ENCODE peak calls at places on chromosomes 12 and 14, in four cellular contexts. One of them, this sample, is unnamed. For H3K27me3, the result is how much of the 10 kb centered on the place peaks cover.

GRCh38 chr12:54018608-54018984 is 9.6 kb upstream of the HOXC6 start:
- DNase-seq in prostate gland: no peak
- DNase-seq in CD8-positive, alpha-beta T cell: no peak
- DNase-seq in colonic mucosa: no peak
- DNase-seq in this sample: no peak

GRCh38 chr12:70756118-70756517 is 118.9 kb upstream of the PTPRB start:
- DNase-seq in prostate gland: no peak
- DNase-seq in CD8-positive, alpha-beta T cell: no peak
- DNase-seq in colonic mucosa: no peak
- DNase-seq in this sample: no peak

GRCh38 chr12:128966411-128966810 is 113.1 kb downstream of the GLT1D1 start:
- DNase-seq in CD8-positive, alpha-beta T cell: no peak
- DNase-seq in prostate gland: no peak
- DNase-seq in colonic mucosa: no peak
- DNase-seq in this sample: no peak

GRCh38 chr14:35844494-35844893 is 18.4 kb downstream of the BRMS1L start:
- DNase-seq in colonic mucosa: no peak
- DNase-seq in prostate gland: no peak
- DNase-seq in CD8-positive, alpha-beta T cell: no peak
- DNase-seq in this sample: no peak

GRCh38 chr14:50920482-50921225 is 23.6 kb downstream of the PYGL start:
- DNase-seq in CD8-positive, alpha-beta T cell: no peak
- DNase-seq in colonic mucosa: no peak
- DNase-seq in prostate gland: no peak
- DNase-seq in this sample: peak

GRCh38 chr14:37246427-37246829 is 48.7 kb downstream of the MIPOL1 start:
- DNase-seq in CD8-positive, alpha-beta T cell: no peak
- DNase-seq in colonic mucosa: no peak
- DNase-seq in prostate gland: peak
- DNase-seq in this sample: peak

GRCh38 chr12:12405882-12406281 is 49.0 kb downstream of the BORCS5 start:
- DNase-seq in prostate gland: peak
- DNase-seq in colonic mucosa: peak
- DNase-seq in CD8-positive, alpha-beta T cell: no peak
- DNase-seq in this sample: no peak

GRCh38 chr12:123916729-123917128 is 55.9 kb downstream of the CCDC92 start:
- DNase-seq in CD8-positive, alpha-beta T cell: peak
- DNase-seq in colonic mucosa: no peak
- DNase-seq in prostate gland: no peak
- DNase-seq in this sample: no peak

GRCh38 chr12:90653051-90653450 is 301.9 kb downstream of the CCER1 start:
- DNase-seq in colonic mucosa: no peak
- DNase-seq in prostate gland: no peak
- DNase-seq in CD8-positive, alpha-beta T cell: no peak
- DNase-seq in this sample: peak

GRCh38 chr14:85587152-85587697 is 57.3 kb downstream of the FLRT2 start:
- DNase-seq in prostate gland: peak
- DNase-seq in CD8-positive, alpha-beta T cell: no peak
- DNase-seq in colonic mucosa: no peak
- DNase-seq in this sample: no peak

GRCh38 chr12:47754126-47754525 is 4.6 kb downstream of the RAPGEF3 start:
- DNase-seq in prostate gland: no peak
- DNase-seq in colonic mucosa: no peak
- DNase-seq in CD8-positive, alpha-beta T cell: no peak
- DNase-seq in this sample: no peak

GRCh38 chr12:26746315-26746714 is 86.7 kb downstream of the ITPR2 start:
- DNase-seq in CD8-positive, alpha-beta T cell: no peak
- DNase-seq in prostate gland: no peak
- DNase-seq in colonic mucosa: no peak
- DNase-seq in this sample: peak

GRCh38 chr14:91464615-91465205 is 45.4 kb downstream of the PPP4R3A start:
- DNase-seq in CD8-positive, alpha-beta T cell: no peak
- DNase-seq in colonic mucosa: no peak
- DNase-seq in prostate gland: no peak
- DNase-seq in this sample: no peak

GRCh38 chr12:74337951-74338350 is 199.7 kb upstream of the ATXN7L3B start:
- DNase-seq in prostate gland: no peak
- DNase-seq in colonic mucosa: no peak
- DNase-seq in CD8-positive, alpha-beta T cell: no peak
- DNase-seq in this sample: peak

GRCh38 chr12:30197392-30198047 is 413.8 kb upstream of the TMTC1 start:
- DNase-seq in prostate gland: no peak
- DNase-seq in colonic mucosa: no peak
- DNase-seq in CD8-positive, alpha-beta T cell: no peak
- DNase-seq in this sample: peak

GRCh38 chr12:47736877-47737676 is 11.8 kb upstream of the ENDOU start:
- DNase-seq in prostate gland: peak
- DNase-seq in CD8-positive, alpha-beta T cell: no peak
- DNase-seq in colonic mucosa: peak
- DNase-seq in this sample: peak

GRCh38 chr14:105488781-105489606 is 2.1 kb upstream of the TEDC1 start:
- DNase-seq in prostate gland: no peak
- DNase-seq in colonic mucosa: peak
- DNase-seq in CD8-positive, alpha-beta T cell: peak
- DNase-seq in this sample: no peak

GRCh38 chr12:77845831-77846230 is 15.1 kb downstream of the NAV3 start:
- DNase-seq in prostate gland: no peak
- DNase-seq in CD8-positive, alpha-beta T cell: no peak
- DNase-seq in colonic mucosa: no peak
- DNase-seq in this sample: no peak

GRCh38 chr12:119938049-119938667 is 50.9 kb upstream of the BICDL1 start:
- DNase-seq in CD8-positive, alpha-beta T cell: peak
- DNase-seq in colonic mucosa: peak
- DNase-seq in prostate gland: peak
- DNase-seq in this sample: peak

GRCh38 chr12:128570191-128571065 is 253.3 kb downstream of the SLC15A4 start:
- DNase-seq in prostate gland: no peak
- DNase-seq in CD8-positive, alpha-beta T cell: no peak
- DNase-seq in colonic mucosa: peak
- DNase-seq in this sample: no peak

GRCh38 chr12:97756741-97757140 is 294.1 kb downstream of the RMST start:
- DNase-seq in CD8-positive, alpha-beta T cell: no peak
- DNase-seq in prostate gland: no peak
- DNase-seq in colonic mucosa: no peak
- DNase-seq in this sample: no peak
- H3K4me3 ChIP-seq in CD8-positive, alpha-beta T cell: no peak
- H3K4me3 ChIP-seq in prostate gland: no peak
- H3K4me3 ChIP-seq in colonic mucosa: no peak
- H3K4me3 ChIP-seq in this sample: no peak

DNA sequence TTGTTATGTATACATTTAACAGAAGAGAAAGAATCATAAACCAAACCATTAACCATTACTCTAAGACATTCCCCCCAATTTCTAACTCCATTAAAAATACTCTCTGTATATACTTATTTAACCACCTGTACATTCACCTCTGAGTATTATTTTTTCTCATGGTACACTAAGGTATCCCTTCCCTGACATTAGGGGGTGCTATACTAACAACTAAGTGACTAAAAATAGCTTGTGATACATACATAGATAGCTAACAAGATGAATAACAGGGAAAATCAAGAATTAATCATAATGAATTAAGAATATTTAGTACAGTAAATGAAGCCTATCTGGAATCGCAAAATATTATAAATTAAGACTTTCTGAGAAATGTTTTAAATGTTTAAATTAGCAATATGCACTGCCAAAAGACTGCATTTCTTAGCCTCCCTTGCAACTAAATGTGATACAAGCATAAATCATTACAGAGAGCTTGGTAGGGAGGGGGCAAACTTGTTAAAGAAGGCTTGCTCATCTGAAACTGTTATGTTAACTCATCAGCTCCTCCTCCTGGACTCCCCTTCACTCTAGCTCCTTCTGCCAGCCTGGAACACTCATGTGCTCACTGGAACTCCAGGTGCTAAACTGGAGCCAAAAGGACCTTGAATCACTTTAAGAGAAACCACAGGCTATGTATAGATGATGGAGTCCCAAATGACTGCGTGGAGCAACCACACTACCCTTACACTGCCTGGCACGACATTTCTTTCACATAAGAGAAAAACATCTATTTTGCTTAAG is 14.9 kb downstream of the C2CD5 start:
- DNase-seq in colonic mucosa: no peak
- DNase-seq in CD8-positive, alpha-beta T cell: no peak
- DNase-seq in prostate gland: no peak
- DNase-seq in this sample: no peak
- TF ChIP-seq CTCF in colonic mucosa: peak
- TF ChIP-seq CTCF in CD8-positive, alpha-beta T cell: peak
- TF ChIP-seq CTCF in prostate gland: peak
- TF ChIP-seq CTCF in this sample: peak

DNA sequence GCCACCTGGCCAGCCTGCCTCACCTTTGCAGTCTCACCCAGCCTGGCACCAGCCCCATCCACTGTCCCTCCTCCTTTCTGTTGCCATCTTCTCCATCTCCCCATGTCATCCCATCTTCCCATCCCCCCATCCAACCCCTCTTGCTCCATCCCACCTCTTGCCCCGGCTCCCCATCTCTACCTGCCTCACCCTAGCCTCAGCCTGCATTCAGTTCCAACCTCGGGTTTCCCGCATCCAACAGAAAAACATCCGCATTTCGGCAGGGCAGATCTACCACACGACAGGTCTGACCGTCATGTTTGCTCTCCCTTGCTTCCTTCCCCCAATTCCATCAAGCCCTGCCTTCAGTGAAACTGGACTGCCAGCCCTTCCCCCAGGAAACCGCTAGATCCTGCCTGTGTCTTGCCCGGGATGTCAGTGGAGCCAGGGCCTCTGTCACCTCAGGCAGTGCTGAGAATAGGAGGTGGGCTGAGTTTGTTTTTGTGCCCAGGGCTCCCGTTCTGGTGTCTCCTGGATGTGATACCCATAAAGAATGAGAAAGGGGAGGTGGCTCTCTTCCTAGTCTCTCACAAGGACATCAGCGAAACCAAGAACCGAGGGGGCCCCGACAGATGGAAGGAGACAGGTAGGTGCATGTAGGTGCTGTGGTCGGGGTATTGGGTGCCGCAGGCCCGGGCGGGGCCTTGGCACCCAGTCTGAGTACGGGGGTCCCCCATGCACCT is 2.5 kb downstream of the KCNH3 start:
- DNase-seq in CD8-positive, alpha-beta T cell: no peak
- DNase-seq in colonic mucosa: no peak
- DNase-seq in prostate gland: no peak
- DNase-seq in this sample: no peak
- H3K27me3 ChIP-seq in CD8-positive, alpha-beta T cell: under half
- H3K27me3 ChIP-seq in colonic mucosa: under half
- H3K27me3 ChIP-seq in prostate gland: under half
- H3K27me3 ChIP-seq in this sample: half or more

DNA sequence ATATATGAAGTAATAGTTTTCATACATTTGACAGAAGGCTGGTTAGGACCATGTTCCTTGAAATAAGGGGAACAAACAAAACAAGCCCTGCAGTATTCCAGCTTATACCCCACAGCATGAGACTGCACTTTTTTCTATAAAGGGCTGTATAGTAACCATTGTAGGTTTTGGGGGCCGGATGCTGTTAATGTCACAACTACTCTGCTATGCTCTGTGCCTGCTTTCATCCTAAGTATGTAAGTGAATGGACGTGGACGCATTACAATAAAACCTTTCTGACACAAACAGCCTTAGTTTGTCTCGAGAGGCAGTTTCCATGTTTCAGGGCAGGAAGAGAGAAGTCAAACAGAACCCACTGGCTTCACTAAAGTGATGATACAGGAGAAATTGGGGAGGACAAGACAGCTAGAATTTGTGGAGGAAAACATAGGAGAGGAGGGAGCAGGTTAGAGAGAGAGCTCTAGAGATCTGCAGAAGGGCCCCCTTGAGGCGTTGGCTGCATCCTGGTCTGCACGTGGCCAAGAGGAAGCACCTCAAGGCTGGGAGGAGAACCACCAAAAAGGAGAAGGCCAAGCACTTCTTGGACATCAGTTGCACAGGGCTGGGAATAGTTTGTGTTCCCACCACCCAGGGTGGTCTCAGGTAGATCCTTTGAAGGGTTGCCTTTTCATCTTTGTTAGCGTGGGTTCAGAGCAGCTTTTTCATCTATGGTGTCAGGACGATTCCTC is 63.7 kb downstream of the TRAF3 start:
- DNase-seq in prostate gland: no peak
- DNase-seq in CD8-positive, alpha-beta T cell: no peak
- DNase-seq in colonic mucosa: no peak
- DNase-seq in this sample: no peak
- H3K4me3 ChIP-seq in prostate gland: no peak
- H3K4me3 ChIP-seq in CD8-positive, alpha-beta T cell: no peak
- H3K4me3 ChIP-seq in colonic mucosa: no peak
- H3K4me3 ChIP-seq in this sample: no peak

GRCh38 chr12:121992059-121992879 is 29.4 kb upstream of the BCL7A start:
- DNase-seq in colonic mucosa: no peak
- DNase-seq in prostate gland: peak
- DNase-seq in CD8-positive, alpha-beta T cell: peak
- DNase-seq in this sample: peak
- TF ChIP-seq CTCF in colonic mucosa: no peak
- TF ChIP-seq CTCF in prostate gland: no peak
- TF ChIP-seq CTCF in CD8-positive, alpha-beta T cell: no peak
- TF ChIP-seq CTCF in this sample: no peak

GRCh38 chr12:65093571-65093970 is 27.5 kb downstream of the WIF1 start:
- DNase-seq in prostate gland: no peak
- DNase-seq in colonic mucosa: no peak
- DNase-seq in CD8-positive, alpha-beta T cell: no peak
- DNase-seq in this sample: no peak
- H3K27me3 ChIP-seq in prostate gland: under half
- H3K27me3 ChIP-seq in colonic mucosa: under half
- H3K27me3 ChIP-seq in CD8-positive, alpha-beta T cell: under half
- H3K27me3 ChIP-seq in this sample: under half

This sample was measured in AG04450.